ENCODE peak calls at places on chromosomes 12 and 14, in six cellular contexts. C is NB4; V is CD8-positive, alpha-beta T cell; I is HAP-1; M is SJSA1; T is GM23338. G is an unnamed sample.

GRCh38 chr12:106178582-106178981 is 39.8 kb upstream of the NUAK1 start:
- DNase-seq in C (no peak), V (no peak), I (no peak), M (no peak), T (peak), G (no peak)

GRCh38 chr12:91307957-91308705 is 125.5 kb upstream of the DCN start:
- DNase-seq in C (no peak), V (no peak), I (no peak), M (no peak), T (no peak), G (no peak)

GRCh38 chr12:70248916-70249315 is 5.7 kb downstream of the CNOT2 start:
- DNase-seq in C (no peak), V (no peak), I (no peak), M (no peak), T (no peak), G (no peak)

GRCh38 chr12:1350055-1350933 is 244.1 kb downstream of the FBXL14 start:
- DNase-seq in C (no peak), V (no peak), I (no peak), M (peak), T (no peak), G (no peak)

GRCh38 chr12:42588981-42589464 is 523 bp downstream of the PRICKLE1 start:
- DNase-seq in C (peak), V (no peak), I (peak), M (peak), T (peak), G (peak)

GRCh38 chr14:23095196-23096108 is at the start of gene C14orf119:
- DNase-seq in C (peak), V (peak), I (peak), M (peak), T (peak), G (peak)

GRCh38 chr12:5624873-5625272 is 193.0 kb downstream of the NTF3 start:
- DNase-seq in C (no peak), V (no peak), I (no peak), M (no peak), T (no peak), G (no peak)

GRCh38 chr12:109098142-109098652 is 800 bp downstream of the UNG start:
- DNase-seq in C (no peak), V (peak), I (no peak), M (peak), T (no peak), G (no peak)

GRCh38 chr12:117749431-117749830 is 219.4 kb downstream of the KSR2 start:
- DNase-seq in C (no peak), V (no peak), I (no peak), M (no peak), T (no peak), G (no peak)

GRCh38 chr12:52873832-52874572 is 25.2 kb upstream of the KRT78 start:
- DNase-seq in C (peak), V (peak), I (peak), M (peak), T (peak), G (no peak)

GRCh38 chr12:106062693-106063092 is 76.1 kb downstream of the NUAK1 start:
- DNase-seq in C (no peak), V (no peak), I (no peak), M (no peak), T (no peak), G (no peak)

GRCh38 chr12:131908716-131909595 is 14.5 kb downstream of the ULK1 start:
- DNase-seq in C (no peak), V (no peak), I (no peak), M (peak), T (no peak), G (no peak)

GRCh38 chr14:84707830-84708229 is 822.1 kb upstream of the FLRT2 start:
- DNase-seq in C (no peak), V (no peak), I (no peak), M (no peak), T (peak), G (peak)

GRCh38 chr12:42707312-42707711 is 117.8 kb upstream of the PRICKLE1 start:
- DNase-seq in C (no peak), V (no peak), I (no peak), M (no peak), T (no peak), G (no peak)

DNA sequence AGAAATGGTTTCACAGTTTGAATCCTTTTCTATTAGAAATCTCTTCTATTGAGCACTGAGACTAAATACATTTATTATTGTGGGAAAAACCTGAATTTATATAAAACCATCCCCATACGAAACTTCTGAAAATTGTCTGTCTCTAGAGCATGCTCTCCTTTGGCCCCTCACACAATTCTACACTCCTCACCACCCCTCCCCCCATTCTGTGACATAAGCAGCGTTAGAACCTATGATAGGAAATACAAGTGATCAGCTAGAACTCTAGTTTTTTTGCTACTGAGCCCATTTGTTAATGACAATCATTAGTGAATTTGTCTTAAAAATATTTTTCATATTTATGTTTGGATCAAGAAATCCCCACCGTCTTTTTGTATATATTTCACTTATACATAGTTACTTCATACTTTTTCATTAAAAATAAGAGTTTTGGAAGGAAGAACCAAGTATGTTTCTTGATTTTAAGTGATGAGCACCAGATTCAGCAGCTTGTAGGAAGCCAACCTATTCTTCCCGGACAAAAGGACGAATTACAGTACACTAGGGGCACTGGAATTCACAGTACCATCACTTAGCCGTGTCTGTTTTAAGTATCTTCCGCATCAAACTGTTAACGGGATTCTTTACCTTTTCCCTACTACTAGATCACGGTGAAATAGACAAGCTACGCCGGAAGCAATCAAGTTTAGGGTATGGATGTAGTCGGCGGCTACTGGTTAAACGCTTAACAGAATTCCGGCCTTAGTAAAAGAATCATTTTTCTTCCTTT is 724 bp downstream of the GTSF1 start:
- DNase-seq in C (peak), V (no peak), I (no peak), M (no peak), T (no peak), G (no peak)
- H3K4me3 ChIP-seq in C (peak), V (peak), I (peak), M (no peak), T (no peak), G (no peak)

DNA sequence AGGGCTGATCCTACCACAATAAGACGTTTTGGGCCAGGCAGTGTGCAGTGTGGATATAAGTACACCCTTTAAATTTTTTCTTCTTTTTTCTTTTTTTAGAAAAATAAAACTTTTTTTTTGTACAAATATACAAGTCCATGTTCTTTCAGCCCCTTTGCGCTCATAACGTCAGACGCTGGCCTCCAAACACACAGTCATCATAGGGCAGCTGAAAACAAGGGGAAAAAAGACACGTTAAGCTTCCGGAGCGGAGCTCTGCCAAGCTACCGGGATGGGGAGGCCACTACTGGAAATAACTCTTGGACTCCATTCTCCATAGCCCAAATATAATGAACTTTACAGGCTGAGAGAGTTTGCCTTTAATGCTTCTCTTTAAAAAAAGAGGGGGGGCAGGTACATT is 2.7 kb downstream of the NFKBIA start:
- DNase-seq in C (no peak), V (no peak), I (no peak), M (no peak), T (no peak), G (no peak)
- H3K4me3 ChIP-seq in C (peak), V (peak), I (no peak), M (no peak), T (no peak), G (no peak)

DNA sequence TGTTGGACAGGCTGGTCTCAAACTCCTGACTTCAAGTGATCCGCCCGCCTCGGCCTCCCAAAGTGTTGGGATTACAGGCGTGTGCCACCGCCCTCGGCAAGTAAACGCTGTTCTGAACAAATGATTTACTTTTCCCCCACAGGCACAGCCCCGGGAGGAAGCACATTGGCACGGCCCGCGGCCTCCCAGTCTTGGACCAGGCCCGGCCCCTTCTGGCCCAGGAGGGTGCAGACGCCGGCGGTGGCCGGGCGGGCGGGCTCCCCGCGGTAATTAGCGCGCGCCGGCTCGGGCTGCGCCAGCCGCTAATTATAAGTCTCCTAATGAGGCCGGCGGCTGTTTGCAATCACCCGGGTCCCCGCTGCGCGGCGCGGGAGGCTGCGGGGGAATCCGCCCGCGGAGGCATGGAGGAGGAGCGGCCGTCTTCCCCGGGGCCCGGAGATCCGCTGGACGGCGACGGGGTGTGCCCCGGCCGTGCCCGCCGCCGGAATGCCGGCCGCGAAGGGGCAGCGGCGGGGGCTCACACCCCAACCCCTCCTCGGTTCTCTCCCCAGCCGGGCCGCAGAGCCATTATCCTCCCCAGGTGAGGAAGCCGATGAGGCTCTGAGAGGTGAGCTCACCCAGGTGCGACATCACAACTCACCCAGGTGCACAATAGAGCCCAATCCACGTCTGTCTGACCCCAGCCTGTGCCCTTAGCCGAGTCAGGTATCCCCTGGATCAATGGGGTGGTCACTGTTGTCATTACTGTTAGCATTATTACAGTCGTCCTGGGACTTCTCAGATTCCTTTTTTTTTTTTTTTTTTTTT is 3.3 kb upstream of the POP5 start:
- DNase-seq in C (peak), V (peak), I (peak), M (no peak), T (peak), G (no peak)
- H3K4me3 ChIP-seq in C (peak), V (peak), I (peak), M (peak), T (peak), G (peak)

GRCh38 chr14:98685725-98686124 is 586.3 kb downstream of the BCL11B start:
- DNase-seq in C (no peak), V (no peak), I (no peak), M (no peak), T (no peak), G (no peak)

GRCh38 chr14:98684486-98684885 is 587.5 kb downstream of the BCL11B start:
- DNase-seq in C (no peak), V (no peak), I (no peak), M (no peak), T (no peak), G (no peak)

DNA sequence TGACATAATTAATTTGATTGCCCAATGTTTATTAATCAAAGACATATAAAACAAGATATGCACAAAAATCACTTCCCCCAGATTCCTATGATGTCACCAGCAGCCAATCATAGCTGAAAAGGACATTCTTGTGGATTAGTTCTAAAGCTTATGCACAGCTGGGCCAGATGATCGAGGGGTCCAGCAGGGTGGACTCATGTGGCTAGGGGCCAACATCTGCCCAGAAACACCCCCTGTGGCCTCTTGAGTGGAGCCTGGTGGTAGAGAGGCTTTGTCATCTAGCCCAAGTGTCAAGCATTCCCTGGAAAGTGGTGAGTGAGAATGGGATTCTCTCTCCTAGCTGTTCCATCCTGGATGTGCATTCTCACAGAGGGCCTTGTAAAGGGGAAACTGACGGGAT is 590.0 kb downstream of the BCL11B start:
- DNase-seq in C (no peak), V (no peak), I (no peak), M (no peak), T (no peak), G (no peak)
- H3K4me3 ChIP-seq in C (no peak), V (no peak), I (no peak), M (no peak), T (no peak), G (no peak)

DNA sequence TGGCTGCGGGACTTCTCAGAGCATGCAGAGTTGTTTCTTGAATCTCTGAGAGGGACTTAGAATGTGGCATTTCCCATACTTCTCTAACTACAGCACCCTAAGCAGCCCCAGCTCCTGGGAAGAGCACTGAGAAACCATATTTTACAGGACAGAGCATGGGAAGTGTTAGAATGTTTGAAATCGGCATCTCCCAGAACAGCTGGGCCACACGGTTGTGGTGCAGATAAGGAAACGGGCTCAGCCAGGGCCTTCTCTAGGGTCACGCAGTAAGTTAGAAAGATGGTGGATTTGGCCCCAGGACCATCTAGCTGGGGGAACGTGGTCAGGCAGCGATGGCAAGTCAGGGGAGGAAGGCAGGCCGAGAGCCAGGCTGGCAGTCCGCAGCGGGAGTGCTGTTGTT is 10.5 kb upstream of the HHIPL1 start:
- DNase-seq in C (no peak), V (no peak), I (no peak), M (no peak), T (no peak), G (no peak)
- H3K4me3 ChIP-seq in C (no peak), V (no peak), I (no peak), M (no peak), T (no peak), G (no peak)

GRCh38 chr14:52258783-52259182 is 8.7 kb upstream of the PTGDR start:
- DNase-seq in C (no peak), V (no peak), I (no peak), M (no peak), T (no peak), G (no peak)
- H3K4me3 ChIP-seq in C (no peak), V (no peak), I (no peak), M (no peak), T (no peak), G (no peak)

DNA sequence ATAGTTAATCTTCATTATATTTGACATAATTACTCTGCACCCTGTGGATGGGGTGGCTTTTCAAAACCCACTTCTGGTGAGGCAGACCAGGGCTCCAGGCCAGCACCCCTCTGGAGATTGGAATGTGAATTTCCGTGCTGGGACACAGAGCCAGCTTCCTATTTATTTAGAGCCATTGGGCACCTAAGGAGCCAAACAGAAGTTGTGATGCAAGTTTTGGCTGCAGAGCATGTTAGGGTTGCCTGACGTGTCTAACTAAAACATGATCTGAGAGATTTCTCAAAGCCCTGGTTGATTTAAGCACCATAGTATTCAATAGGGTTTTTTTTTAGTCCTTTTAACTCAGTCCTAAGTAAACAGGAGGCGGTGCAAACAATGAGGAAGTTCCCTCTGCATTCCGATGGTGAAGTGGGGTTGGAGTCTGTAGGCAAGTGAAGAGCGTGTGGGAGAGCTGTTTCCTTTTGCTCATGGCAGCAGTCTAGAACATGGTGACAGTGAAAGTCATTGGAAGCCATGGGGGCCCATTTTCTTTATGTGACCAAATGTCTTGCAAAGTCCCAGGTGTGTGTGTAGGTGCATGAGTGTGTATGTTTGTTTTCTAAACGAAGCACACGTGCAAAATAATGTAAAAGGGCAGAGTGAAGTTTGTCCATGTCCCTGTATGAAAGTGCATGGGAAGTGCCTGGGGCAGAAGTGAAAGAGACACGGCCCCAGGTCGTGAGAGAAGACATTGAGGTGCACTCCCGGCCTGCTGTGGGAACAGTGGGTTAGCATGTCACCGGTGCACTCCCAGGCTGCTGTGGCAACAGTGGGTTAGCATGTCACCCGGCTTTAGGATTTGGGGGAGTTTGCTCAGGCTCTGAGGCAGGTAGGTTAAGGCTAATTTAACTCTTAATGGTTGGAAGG is 117.7 kb downstream of the PRKCH start:
- DNase-seq in C (peak), V (no peak), I (no peak), M (peak), T (peak), G (no peak)
- H3K4me3 ChIP-seq in C (no peak), V (peak), I (no peak), M (no peak), T (peak), G (no peak)

GRCh38 chr14:76264384-76264783 is 111.6 kb upstream of the ESRRB start:
- DNase-seq in C (no peak), V (no peak), I (no peak), M (no peak), T (no peak), G (no peak)

GRCh38 chr14:76268013-76268376 is 107.9 kb upstream of the ESRRB start:
- DNase-seq in C (no peak), V (no peak), I (no peak), M (no peak), T (no peak), G (no peak)

GRCh38 chr14:76271371-76271770 is 104.6 kb upstream of the ESRRB start:
- DNase-seq in C (no peak), V (no peak), I (no peak), M (no peak), T (no peak), G (no peak)

GRCh38 chr14:76268700-76269099 is 107.2 kb upstream of the ESRRB start:
- DNase-seq in C (no peak), V (no peak), I (no peak), M (no peak), T (no peak), G (no peak)

DNA sequence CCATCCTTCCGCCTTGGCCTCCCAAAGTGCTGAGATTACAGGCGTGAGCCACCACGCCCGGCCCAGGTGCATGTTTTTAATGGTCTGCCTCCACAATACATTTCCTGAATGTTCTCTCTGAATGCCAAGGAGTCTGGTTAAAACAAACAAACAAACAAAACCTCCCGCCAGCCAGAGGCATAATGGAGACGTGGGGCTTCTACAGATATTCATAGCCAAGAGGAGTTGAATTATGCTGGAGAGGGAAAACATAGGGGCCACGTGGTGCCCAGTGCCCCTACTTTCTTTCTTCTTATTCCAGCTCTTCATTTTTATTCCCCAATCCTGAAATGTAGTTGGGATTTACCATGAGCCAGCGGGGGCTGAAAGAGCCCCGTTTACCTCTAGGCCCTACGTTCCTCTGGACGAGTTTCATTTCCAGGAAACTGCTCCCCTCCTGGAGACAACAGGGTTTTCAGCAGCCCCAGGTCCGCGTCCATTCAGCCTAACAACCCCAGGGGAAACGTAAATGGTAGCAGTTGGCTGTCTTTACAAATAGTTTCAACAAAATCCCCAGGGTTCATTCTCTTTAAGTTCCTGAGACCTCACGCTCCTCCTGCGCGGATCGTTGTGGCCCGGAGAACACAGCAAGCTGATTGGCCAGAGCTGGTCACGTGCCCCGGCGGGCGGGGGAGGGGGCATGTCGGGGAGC is 108.5 kb upstream of the ESRRB start:
- DNase-seq in C (peak), V (no peak), I (no peak), M (no peak), T (peak), G (no peak)
- H3K4me3 ChIP-seq in C (no peak), V (no peak), I (no peak), M (no peak), T (peak), G (no peak)

G was measured in NT2/D1.